ENCODE peak calls at places on chromosomes 5 and 9, in nine cellular contexts. D is H1, U is sigmoid colon, Q is tibial nerve, C is ovary, I is A549, R is suprapubic skin, Y is HepG2, J is upper lobe of left lung. N is an unnamed sample.

GRCh38 chr9:134619983-134620612 is 21.5 kb upstream of the COL5A1 start:
- DNase-seq in D (no peak), U (peak; percentile 55), Q (peak; percentile 6), C (peak; percentile 26), I (no peak), R (peak; percentile 56), Y (no peak), J (peak; percentile 18), N (no peak)

GRCh38 chr5:36605241-36605640 is 1.2 kb upstream of the SLC1A3 start:
- DNase-seq in D (no peak), U (no peak), Q (no peak), C (no peak), I (no peak), R (no peak), Y (no peak), J (no peak), N (no peak)

GRCh38 chr5:5531371-5531770 is 108.9 kb downstream of the ICE1 start:
- DNase-seq in D (no peak), U (no peak), Q (no peak), C (no peak), I (no peak), R (no peak), Y (no peak), J (no peak), N (no peak)

GRCh38 chr5:113047733-113048652 is 71.4 kb downstream of the DCP2 start:
- DNase-seq in D (no peak), U (no peak), Q (no peak), C (no peak), I (no peak), R (no peak), Y (no peak), J (no peak), N (no peak)

GRCh38 chr9:121949364-121949763 is 143.7 kb downstream of the TTLL11 start:
- DNase-seq in D (no peak), U (no peak), Q (no peak), C (no peak), I (no peak), R (no peak), Y (no peak), J (no peak), N (no peak)

GRCh38 chr9:123424131-123424530 is 68.1 kb downstream of the CRB2 start:
- DNase-seq in D (no peak), U (peak; percentile 55), Q (no peak), C (peak; percentile 20), I (no peak), R (peak; percentile 27), Y (no peak), J (no peak), N (no peak)

GRCh38 chr5:172713113-172713808 is 57.7 kb downstream of the DUSP1 start:
- DNase-seq in D (no peak), U (peak; percentile 75), Q (no peak), C (peak; percentile 84), I (peak; percentile 62), R (peak; percentile 85), Y (no peak), J (peak; percentile 59), N (no peak)

GRCh38 chr9:130309689-130310455 is 44.3 kb downstream of the HMCN2 start:
- DNase-seq in D (no peak), U (no peak), Q (no peak), C (no peak), I (no peak), R (no peak), Y (no peak), J (no peak), N (no peak)

GRCh38 chr5:16597946-16598694 is 18.7 kb downstream of the RETREG1 start:
- DNase-seq in D (no peak), U (no peak), Q (no peak), C (no peak), I (no peak), R (no peak), Y (no peak), J (no peak), N (no peak)

GRCh38 chr9:96236854-96237545 is 65.0 kb downstream of the HSD17B3 start:
- DNase-seq in D (no peak), U (no peak), Q (no peak), C (no peak), I (no peak), R (no peak), Y (no peak), J (no peak), N (no peak)

GRCh38 chr5:167271061-167271460 is 1020.4 kb upstream of the WWC1 start:
- DNase-seq in D (no peak), U (no peak), Q (no peak), C (no peak), I (no peak), R (no peak), Y (no peak), J (no peak), N (no peak)

GRCh38 chr9:112180387-112180881 is 5.3 kb upstream of the SUSD1 start:
- DNase-seq in D (no peak), U (no peak), Q (no peak), C (no peak), I (no peak), R (no peak), Y (peak; percentile 86), J (no peak), N (no peak)

GRCh38 chr5:43078956-43079355 is 38.8 kb upstream of the ANXA2R start:
- DNase-seq in D (no peak), U (no peak), Q (no peak), C (no peak), I (no peak), R (no peak), Y (no peak), J (no peak), N (no peak)

GRCh38 chr9:115018547-115019435 is 88.4 kb upstream of the TNFSF8 start:
- DNase-seq in D (no peak), U (peak; percentile 93), Q (no peak), C (no peak), I (no peak), R (no peak), Y (no peak), J (no peak), N (no peak)

GRCh38 chr5:67493676-67494075 is 297.1 kb upstream of the CD180 start:
- DNase-seq in D (no peak), U (no peak), Q (no peak), C (no peak), I (no peak), R (no peak), Y (peak; percentile 55), J (peak; percentile 72), N (no peak)

GRCh38 chr5:100667021-100667671 is 132.0 kb downstream of the FAM174A start:
- DNase-seq in D (no peak), U (no peak), Q (no peak), C (no peak), I (no peak), R (no peak), Y (no peak), J (no peak), N (no peak)

DNA sequence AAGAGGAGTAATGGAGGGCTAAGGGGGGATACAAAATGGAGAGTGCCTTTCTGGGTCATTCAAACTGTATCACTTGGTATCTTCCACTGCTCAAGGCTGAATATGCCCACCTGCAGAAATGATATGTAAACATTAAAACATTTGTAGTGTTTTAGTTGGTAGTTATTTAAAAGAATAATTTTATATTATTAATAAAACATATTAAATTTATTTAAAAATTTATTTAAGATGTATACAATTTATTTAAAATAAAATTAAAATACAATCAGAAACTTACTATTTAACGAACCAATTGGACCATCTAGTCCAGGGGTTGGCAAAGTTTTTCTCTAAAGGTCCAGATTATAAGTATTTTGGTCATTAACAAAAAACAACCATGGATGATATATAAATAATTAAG is 308.5 kb downstream of the PLK2 start:
- DNase-seq in D (no peak), U (no peak), Q (no peak), C (no peak), I (no peak), R (no peak), Y (no peak), J (no peak), N (no peak)
- TF ChIP-seq EP300 in D (no peak), U (no peak), Q (no peak), C (no peak), I (no peak), R (no peak), Y (no peak), J (no peak), N (no peak)

GRCh38 chr5:855771-856530 is 5.2 kb upstream of the ZDHHC11 start:
- DNase-seq in D (no peak), U (peak; percentile 56), Q (no peak), C (peak; percentile 23), I (no peak), R (no peak), Y (no peak), J (no peak), N (no peak)

GRCh38 chr5:854217-854616 is 3.4 kb upstream of the ZDHHC11 start:
- DNase-seq in D (no peak), U (peak; percentile 47), Q (no peak), C (peak; percentile 15), I (no peak), R (peak; percentile 52), Y (no peak), J (no peak), N (no peak)

GRCh38 chr5:854966-855743 is 4.4 kb upstream of the ZDHHC11 start:
- DNase-seq in D (no peak), U (peak; percentile 56), Q (no peak), C (peak; percentile 18), I (no peak), R (no peak), Y (no peak), J (no peak), N (no peak)

GRCh38 chr5:858726-859125 is 7.9 kb upstream of the ZDHHC11 start:
- DNase-seq in D (no peak), U (no peak), Q (no peak), C (no peak), I (no peak), R (no peak), Y (no peak), J (no peak), N (no peak)

GRCh38 chr5:856531-857425 is 6.0 kb upstream of the ZDHHC11 start:
- DNase-seq in D (no peak), U (peak; percentile 55), Q (no peak), C (no peak), I (no peak), R (no peak), Y (no peak), J (no peak), N (no peak)
- TF ChIP-seq POLR2A in D (no peak), U (no peak), Q (no peak), C (no peak), I (no peak), R (no peak), Y (no peak), J (no peak), N (no peak)

GRCh38 chr5:81853005-81853357 is 102.1 kb upstream of the SSBP2 start:
- DNase-seq in D (no peak), U (no peak), Q (no peak), C (no peak), I (no peak), R (no peak), Y (no peak), J (no peak), N (no peak)
- H3K4me3 ChIP-seq in D (peak overlapping the region; percentile 37), U (no peak overlapping the region), Q (peak overlapping the region; percentile 9), C (peak overlapping the region; percentile 53), I (no peak overlapping the region), R (no peak overlapping the region), Y (no peak overlapping the region), J (no peak overlapping the region), N (peak overlapping the region; percentile 67)

DNA sequence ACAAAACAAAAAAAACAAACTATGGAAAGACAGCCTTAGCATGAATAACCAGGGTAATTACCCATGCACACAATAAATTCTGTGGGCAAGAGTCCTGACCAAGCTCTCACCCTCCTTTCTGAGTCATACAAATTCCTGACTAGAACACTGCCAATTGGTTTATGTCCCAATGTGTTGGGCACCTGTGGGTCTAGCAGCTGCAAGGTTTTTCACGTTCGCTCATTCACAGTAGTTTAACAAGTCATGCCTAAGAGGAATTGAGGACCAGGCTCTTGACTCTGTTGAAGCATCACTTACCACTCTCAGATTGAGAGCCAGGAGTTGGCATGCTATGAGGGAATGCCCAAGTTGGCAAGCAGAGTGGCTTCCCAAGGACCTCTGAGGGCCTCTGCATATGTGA is 205.5 kb upstream of the SLC24A2 start:
- DNase-seq in D (no peak), U (no peak), Q (no peak), C (no peak), I (no peak), R (no peak), Y (no peak), J (peak; percentile 48), N (no peak)
- TF ChIP-seq EP300 in D (no peak), U (no peak), Q (no peak), C (no peak), I (no peak), R (no peak), Y (no peak), J (no peak), N (no peak)

N was measured in esophagus muscularis mucosa.